ENCODE peak calls at places on chromosomes 7 and 10, in five cellular contexts. G, K, M, T and L are unnamed samples.

GRCh38 chr10:123620621-123621020 is 45.5 kb upstream of the GPR26 start:
- DNase-seq in K (no peak), T (no peak), M (no peak), G (no peak), L (no peak)

GRCh38 chr7:70071786-70072185 is 473.5 kb downstream of the AUTS2 start:
- DNase-seq in T (no peak), G (no peak), K (no peak), M (no peak), L (no peak)

GRCh38 chr10:80324086-80324485 is 32.5 kb downstream of the DYDC1 start:
- DNase-seq in G (no peak), T (no peak), M (peak; percentile 16), K (no peak), L (no peak)

GRCh38 chr10:7686351-7687171 is 16.6 kb upstream of the ITIH2 start:
- DNase-seq in M (no peak), T (no peak), K (no peak), G (no peak), L (no peak)

GRCh38 chr10:974038-974784 is 14.0 kb upstream of the GTPBP4 start:
- DNase-seq in G (no peak), T (no peak), K (peak; percentile 40), M (no peak), L (no peak)

GRCh38 chr10:71985542-71986250 is 21.5 kb downstream of the CHST3 start:
- DNase-seq in K (no peak), T (peak; percentile 81), M (peak; percentile 69), G (no peak), L (no peak)

GRCh38 chr7:103445228-103446020 is 583 bp downstream of the SLC26A5 start:
- DNase-seq in T (no peak), G (peak; percentile 57), K (peak; percentile 20), M (no peak), L (no peak)

GRCh38 chr7:130884437-130885417 is 150.7 kb upstream of the KLF14 start:
- DNase-seq in T (no peak), K (peak; percentile 58), G (no peak), M (no peak), L (no peak)

GRCh38 chr7:75879771-75880184 is 944 bp downstream of the RHBDD2 start:
- DNase-seq in K (peak; percentile 69), T (no peak), M (peak; percentile 78), G (no peak), L (peak; percentile 56)

GRCh38 chr10:117994771-117995170 is 52.0 kb downstream of the RAB11FIP2 start:
- DNase-seq in T (no peak), M (no peak), K (no peak), G (no peak), L (no peak)

GRCh38 chr7:116999316-116999715 is 46.0 kb downstream of the ST7 start:
- DNase-seq in M (peak; percentile 71), K (no peak), T (no peak), G (no peak), L (no peak)

GRCh38 chr7:70736715-70737460 is 395.1 kb upstream of the GALNT17 start:
- DNase-seq in K (peak; percentile 31), M (peak; percentile 89), T (no peak), G (no peak), L (no peak)

GRCh38 chr7:147547252-147547897 is 1043.2 kb upstream of the C7orf33 start:
- DNase-seq in K (no peak), M (peak; percentile 9), G (no peak), T (no peak), L (no peak)

GRCh38 chr7:67484244-67484751 is 487.7 kb downstream of the TYW1 start:
- DNase-seq in K (peak; percentile 42), T (peak; percentile 25), G (peak; percentile 58), M (peak; percentile 56), L (no peak)

GRCh38 chr10:119942973-119943372 is 50.4 kb downstream of the SEC23IP start:
- DNase-seq in K (no peak), T (no peak), G (no peak), M (peak; percentile 57), L (no peak)

GRCh38 chr7:144834516-144835165 is 1.2 kb downstream of the TPK1 start:
- DNase-seq in G (no peak), M (no peak), T (peak; percentile 44), K (peak; percentile 66), L (peak; percentile 66)

GRCh38 chr7:1176891-1177373 is 16.9 kb upstream of the ZFAND2A start:
- DNase-seq in M (peak; percentile 31), T (peak; percentile 45), K (peak; percentile 54), G (peak; percentile 92), L (peak; percentile 55)

GRCh38 chr10:32149257-32149955 is 93.2 kb upstream of the KIF5B start:
- DNase-seq in T (peak; percentile 84), K (no peak), G (no peak), M (peak; percentile 87), L (no peak)

GRCh38 chr10:30811665-30812017 is 182.1 kb upstream of the LYZL2 start:
- DNase-seq in K (no peak), G (no peak), M (no peak), T (no peak), L (peak; percentile 30)

GRCh38 chr10:30816144-30816811 is 186.7 kb upstream of the LYZL2 start:
- DNase-seq in M (no peak), T (no peak), K (no peak), G (no peak), L (no peak)

GRCh38 chr10:30812018-30812851 is 182.7 kb upstream of the LYZL2 start:
- DNase-seq in K (no peak), M (peak; percentile 95), G (no peak), T (peak; percentile 62), L (no peak)

GRCh38 chr10:30816812-30817193 is 187.2 kb upstream of the LYZL2 start:
- DNase-seq in M (no peak), G (no peak), K (no peak), T (no peak), L (no peak)

DNA sequence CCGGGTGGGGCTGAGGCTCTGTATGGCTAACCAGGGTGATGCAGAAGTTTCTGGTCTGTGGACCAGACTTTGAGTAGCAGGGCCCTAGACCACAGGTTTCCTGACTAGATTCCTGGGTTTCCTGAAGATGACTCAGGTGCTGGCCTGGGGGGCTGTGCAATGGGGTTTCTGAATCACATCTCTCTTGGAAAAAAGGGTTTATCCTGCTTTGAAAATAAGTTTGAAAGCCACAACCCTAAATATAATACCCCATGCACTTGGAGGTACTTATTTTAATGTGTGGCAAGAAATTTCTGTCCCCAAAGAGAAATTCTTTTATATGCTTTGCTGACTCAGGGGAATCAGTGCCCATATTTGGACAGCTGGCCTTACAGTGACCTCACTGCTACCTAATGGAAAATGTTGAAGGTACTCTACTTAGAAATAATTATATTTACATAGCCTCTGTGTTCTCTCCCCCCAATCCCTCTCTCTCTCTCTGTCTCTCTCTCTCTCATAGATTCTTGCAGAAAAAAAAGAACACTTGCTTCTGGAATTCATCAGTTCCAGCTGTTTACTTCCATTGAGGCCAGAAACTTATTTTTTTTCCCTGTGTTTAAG is 184.4 kb upstream of the LYZL2 start:
- DNase-seq in K (no peak), M (peak; percentile 85), T (no peak), G (no peak), L (no peak)
- H3K4me1 ChIP-seq in K (no peaks in the 10 kb centered on the region), M (peaks cover 36% of the 10 kb centered on the region), T (peaks cover 56% of the 10 kb centered on the region), G (no peaks in the 10 kb centered on the region), L (peaks cover 4% of the 10 kb centered on the region)

GRCh38 chr10:35464805-35465456 is 128.6 kb downstream of the CCNY start:
- DNase-seq in M (peak; percentile 60), G (no peak), K (peak; percentile 72), T (no peak), L (no peak)
- H3K4me1 ChIP-seq in M (peaks cover 31% of the 10 kb centered on the region), G (peaks cover 19% of the 10 kb centered on the region), K (peaks cover 17% of the 10 kb centered on the region), T (peaks cover 45% of the 10 kb centered on the region), L (peaks cover 78% of the 10 kb centered on the region)

GRCh38 chr7:140079121-140079536 is 16.4 kb upstream of the PARP12 start:
- DNase-seq in M (peak; percentile 83), T (no peak), G (no peak), K (peak; percentile 40), L (no peak)

GRCh38 chr7:140080919-140081318 is 18.2 kb upstream of the PARP12 start:
- DNase-seq in T (no peak), G (no peak), K (peak; percentile 93), M (no peak), L (no peak)

GRCh38 chr7:140082770-140083169 is 20.0 kb upstream of the PARP12 start:
- DNase-seq in G (no peak), K (no peak), M (no peak), T (no peak), L (no peak)

GRCh38 chr7:140084142-140084655 is 21.4 kb upstream of the PARP12 start:
- DNase-seq in M (no peak), K (no peak), T (no peak), G (no peak), L (no peak)

GRCh38 chr7:140081774-140082425 is 19.1 kb upstream of the PARP12 start:
- DNase-seq in G (no peak), T (no peak), K (no peak), M (no peak), L (no peak)
- H3K4me1 ChIP-seq in G (peaks cover 11% of the 10 kb centered on the region), T (no peaks in the 10 kb centered on the region), K (peaks cover 7% of the 10 kb centered on the region), M (no peaks in the 10 kb centered on the region), L (peaks cover 17% of the 10 kb centered on the region)

GRCh38 chr10:13003004-13003403 is 1.5 kb upstream of the CCDC3 start:
- DNase-seq in K (no peak), G (no peak), M (peak; percentile 48), T (no peak), L (no peak)
- H3K4me1 ChIP-seq in K (no peaks in the 10 kb centered on the region), G (peaks cover 3% of the 10 kb centered on the region), M (no peaks in the 10 kb centered on the region), T (peaks cover 33% of the 10 kb centered on the region), L (no peaks in the 10 kb centered on the region)

GRCh38 chr10:102775201-102775972 is 31.6 kb downstream of the WBP1L start:
- DNase-seq in G (no peak), K (no peak), T (peak; percentile 92), M (peak; percentile 15), L (no peak)
- H3K4me1 ChIP-seq in G (peaks cover 49% of the 10 kb centered on the region), K (no peaks in the 10 kb centered on the region), T (peaks cover 98% of the 10 kb centered on the region), M (peaks cover 22% of the 10 kb centered on the region), L (peaks cover 35% of the 10 kb centered on the region)

DNA sequence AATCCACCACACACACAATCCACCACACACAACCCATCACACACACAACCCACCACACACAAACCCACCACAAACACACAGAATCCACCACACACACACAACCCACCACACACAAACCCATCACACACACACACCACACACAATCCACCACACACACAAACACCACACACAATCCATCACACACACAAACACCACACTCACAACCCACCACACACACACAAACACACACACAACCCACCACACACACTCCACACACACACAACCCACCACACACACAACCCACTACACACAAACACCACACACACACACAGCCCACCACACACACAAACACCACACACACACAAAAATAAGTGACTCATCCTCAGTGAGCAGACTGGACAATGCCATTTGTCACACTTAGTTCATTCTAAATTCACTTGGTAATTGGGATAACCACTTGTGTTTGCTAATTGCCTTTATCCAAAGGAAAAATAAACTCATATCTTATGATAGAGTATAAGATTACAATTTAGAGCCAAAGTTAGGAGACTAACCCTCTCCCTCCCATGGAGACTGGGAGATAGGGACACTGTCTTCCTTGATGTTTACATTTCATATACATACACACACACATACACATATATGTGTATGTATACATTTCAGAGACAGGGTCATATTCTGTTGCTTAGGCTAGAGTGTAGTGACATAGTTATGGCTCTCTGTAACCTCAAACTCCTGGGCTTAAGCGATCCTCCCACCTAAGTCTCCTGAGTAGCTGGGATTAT is 8.5 kb upstream of the REPIN1 start:
- DNase-seq in T (no peak), M (no peak), K (no peak), G (no peak), L (no peak)
- H3K4me1 ChIP-seq in T (peaks cover 6% of the 10 kb centered on the region), M (no peaks in the 10 kb centered on the region), K (peaks cover 1% of the 10 kb centered on the region), G (peaks cover 4% of the 10 kb centered on the region), L (peaks cover 37% of the 10 kb centered on the region)